ENCODE peak calls at places on chromosomes 11 and 22, in five cellular contexts. One of them, this sample, is unnamed.

GRCh38 chr11:83681045-83681781 is 395.0 kb upstream of the CCDC90B start:
- DNase-seq in activated naive CD8-positive, alpha-beta T cell treated with anti-CD3 and anti-CD28 coated beads, Interleukin-2, amount 50 U/mL, for 24 hours: no peak
- DNase-seq in mucosa of gallbladder: no peak
- DNase-seq in left cardiac atrium: no peak
- DNase-seq in BJ: no peak
- DNase-seq in this sample: no peak

GRCh38 chr11:45141171-45141570 is 5.3 kb upstream of the PRDM11 start:
- DNase-seq in BJ: no peak
- DNase-seq in activated naive CD8-positive, alpha-beta T cell treated with anti-CD3 and anti-CD28 coated beads, Interleukin-2, amount 50 U/mL, for 24 hours: no peak
- DNase-seq in left cardiac atrium: no peak
- DNase-seq in mucosa of gallbladder: no peak
- DNase-seq in this sample: peak

GRCh38 chr11:17494019-17494418 is 17.4 kb upstream of the ABCC8 start:
- DNase-seq in left cardiac atrium: no peak
- DNase-seq in activated naive CD8-positive, alpha-beta T cell treated with anti-CD3 and anti-CD28 coated beads, Interleukin-2, amount 50 U/mL, for 24 hours: no peak
- DNase-seq in mucosa of gallbladder: no peak
- DNase-seq in BJ: no peak
- DNase-seq in this sample: no peak

GRCh38 chr22:48187272-48187855 is 1424.9 kb downstream of the TBC1D22A start:
- DNase-seq in activated naive CD8-positive, alpha-beta T cell treated with anti-CD3 and anti-CD28 coated beads, Interleukin-2, amount 50 U/mL, for 24 hours: no peak
- DNase-seq in mucosa of gallbladder: no peak
- DNase-seq in BJ: no peak
- DNase-seq in left cardiac atrium: no peak
- DNase-seq in this sample: no peak

GRCh38 chr22:48449466-48450187 is 1378.0 kb downstream of the BRD1 start:
- DNase-seq in activated naive CD8-positive, alpha-beta T cell treated with anti-CD3 and anti-CD28 coated beads, Interleukin-2, amount 50 U/mL, for 24 hours: no peak
- DNase-seq in BJ: no peak
- DNase-seq in left cardiac atrium: no peak
- DNase-seq in mucosa of gallbladder: no peak
- DNase-seq in this sample: no peak

GRCh38 chr11:77252555-77253270 is 48.8 kb downstream of the GDPD4 start:
- DNase-seq in activated naive CD8-positive, alpha-beta T cell treated with anti-CD3 and anti-CD28 coated beads, Interleukin-2, amount 50 U/mL, for 24 hours: no peak
- DNase-seq in left cardiac atrium: no peak
- DNase-seq in mucosa of gallbladder: no peak
- DNase-seq in BJ: no peak
- DNase-seq in this sample: no peak

GRCh38 chr11:65262381-65262680 is 569 bp downstream of the POLA2 start:
- DNase-seq in activated naive CD8-positive, alpha-beta T cell treated with anti-CD3 and anti-CD28 coated beads, Interleukin-2, amount 50 U/mL, for 24 hours: no peak
- DNase-seq in BJ: no peak
- DNase-seq in left cardiac atrium: no peak
- DNase-seq in mucosa of gallbladder: no peak
- DNase-seq in this sample: no peak

GRCh38 chr11:73229321-73230275 is 11.5 kb downstream of the P2RY2 start:
- DNase-seq in activated naive CD8-positive, alpha-beta T cell treated with anti-CD3 and anti-CD28 coated beads, Interleukin-2, amount 50 U/mL, for 24 hours: no peak
- DNase-seq in mucosa of gallbladder: no peak
- DNase-seq in left cardiac atrium: no peak
- DNase-seq in BJ: no peak
- DNase-seq in this sample: no peak